ENCODE peak calls at places on chromosome 4, in five cellular contexts. G is ecto neural progenitor cell; F is GDM1; D is RWPE2; I is activated CD8-positive, alpha-beta memory T cell treated with anti-CD3 and anti-CD28 coated beads for 4 hours. H is an unnamed sample.

GRCh38 chr4:28675582-28675981 is 1814.9 kb downstream of the STIM2 start:
- DNase-seq in G (no peak), F (no peak), D (no peak), I (no peak), H (no peak)

GRCh38 chr4:54657194-54657555 is 582 bp upstream of the KIT start:
- DNase-seq in G (no peak), F (no peak), D (no peak), I (no peak), H (no peak)

GRCh38 chr4:153655004-153655541 is 29.0 kb upstream of the TLR2 start:
- DNase-seq in G (no peak), F (no peak), D (no peak), I (no peak), H (no peak)

GRCh38 chr4:16259531-16260246 is 33.4 kb upstream of the TAPT1 start:
- DNase-seq in G (no peak), F (no peak), D (no peak), I (no peak), H (no peak)

GRCh38 chr4:184097240-184097619 is 120.4 kb downstream of the ENPP6 start:
- DNase-seq in G (peak), F (no peak), D (no peak), I (no peak), H (no peak)

GRCh38 chr4:142420461-142421095 is 425.5 kb downstream of the INPP4B start:
- DNase-seq in G (no peak), F (no peak), D (no peak), I (no peak), H (no peak)

GRCh38 chr4:41142356-41142755 is 72.0 kb downstream of the APBB2 start:
- DNase-seq in G (no peak), F (no peak), D (no peak), I (no peak), H (no peak)

GRCh38 chr4:68342139-68342538 is 7.8 kb downstream of the YTHDC1 start:
- DNase-seq in G (no peak), F (no peak), D (no peak), I (no peak), H (no peak)

GRCh38 chr4:78661923-78662521 is 110.5 kb downstream of the ANXA3 start:
- DNase-seq in G (no peak), F (no peak), D (no peak), I (no peak), H (peak)

GRCh38 chr4:19034089-19034488 is 1012.5 kb upstream of the LCORL start:
- DNase-seq in G (no peak), F (no peak), D (no peak), I (no peak), H (no peak)

GRCh38 chr4:5511791-5512190 is 196.6 kb downstream of the EVC2 start:
- DNase-seq in G (no peak), F (no peak), D (no peak), I (no peak), H (no peak)

GRCh38 chr4:170853422-170854021 is 763.8 kb upstream of the AADAT start:
- DNase-seq in G (peak), F (peak), D (no peak), I (no peak), H (peak)

GRCh38 chr4:8593268-8594096 is 917 bp downstream of the CPZ start:
- DNase-seq in G (no peak), F (no peak), D (no peak), I (no peak), H (no peak)

GRCh38 chr4:139656614-139657486 is 8.8 kb upstream of the MGST2 start:
- DNase-seq in G (peak), F (peak), D (no peak), I (peak), H (peak)

GRCh38 chr4:7147261-7147660 is 45.1 kb upstream of the SORCS2 start:
- DNase-seq in G (no peak), F (no peak), D (no peak), I (no peak), H (no peak)

GRCh38 chr4:15234101-15234500 is 193.7 kb upstream of the C1QTNF7 start:
- DNase-seq in G (no peak), F (no peak), D (no peak), I (no peak), H (peak)

GRCh38 chr4:29326816-29327215 is 1393.4 kb upstream of the PCDH7 start:
- DNase-seq in G (no peak), F (no peak), D (no peak), I (no peak), H (no peak)

GRCh38 chr4:37463457-37463856 is 218.9 kb downstream of the NWD2 start:
- DNase-seq in G (no peak), F (no peak), D (no peak), I (no peak), H (no peak)

GRCh38 chr4:152534541-152535231 is 1.2 kb downstream of the FBXW7 start:
- DNase-seq in G (peak), F (peak), D (no peak), I (no peak), H (peak)

GRCh38 chr4:96736352-96736889 is 896.5 kb downstream of the PDHA2 start:
- DNase-seq in G (no peak), F (no peak), D (no peak), I (no peak), H (no peak)

GRCh38 chr4:23332266-23332665 is 557.6 kb downstream of the PPARGC1A start:
- DNase-seq in G (no peak), F (no peak), D (no peak), I (no peak), H (no peak)

GRCh38 chr4:55071951-55072350 is 53.4 kb downstream of the KDR start:
- DNase-seq in G (no peak), F (no peak), D (no peak), I (no peak), H (no peak)

GRCh38 chr4:21134994-21135393 is 434.7 kb downstream of the PACRGL start:
- DNase-seq in G (no peak), F (no peak), D (no peak), I (no peak), H (peak)

GRCh38 chr4:70654605-70655011 is 11.7 kb downstream of the JCHAIN start:
- DNase-seq in G (no peak), F (no peak), D (no peak), I (no peak), H (no peak)

GRCh38 chr4:39044947-39045734 is 12.9 kb upstream of the TMEM156 start:
- DNase-seq in G (peak), F (peak), D (no peak), I (no peak), H (peak)

GRCh38 chr4:122914292-122914904 is 8.0 kb downstream of the NUDT6 start:
- DNase-seq in G (no peak), F (no peak), D (no peak), I (no peak), H (peak)

GRCh38 chr4:48909697-48910096 is 3.1 kb upstream of the OCIAD2 start:
- DNase-seq in G (no peak), F (no peak), D (peak), I (no peak), H (peak)

GRCh38 chr4:11698846-11699590 is 270.3 kb upstream of the HS3ST1 start:
- DNase-seq in G (no peak), F (no peak), D (peak), I (no peak), H (no peak)

GRCh38 chr4:78923459-78924312 is 15.6 kb downstream of the PAQR3 start:
- DNase-seq in G (no peak), F (no peak), D (no peak), I (no peak), H (peak)

GRCh38 chr4:79682161-79682560 is 274.1 kb upstream of the GK2 start:
- DNase-seq in G (no peak), F (no peak), D (no peak), I (no peak), H (no peak)

H was measured in NB4.